ENCODE peak calls at places on chromosomes 16 and 17, in eight cellular contexts. W is CD8-positive, alpha-beta T cell; K is cardiac fibroblast; Y is epithelial cell of proximal tubule; J is stomach; V is bronchial epithelial cell; E is MM.1S; G is body of pancreas. B is an unnamed sample.

GRCh38 chr17:77948690-77949114 is 9.8 kb upstream of the TNRC6C start:
- DNase-seq in W (no peak), K (peak), Y (no peak), J (no peak), V (peak), E (no peak), G (peak), B (peak)

GRCh38 chr17:17710728-17711541 is 29.7 kb downstream of the RAI1 start:
- DNase-seq in W (no peak), K (peak), Y (peak), J (peak), V (peak), E (no peak), G (peak), B (peak)

GRCh38 chr17:28747046-28747691 is 3.4 kb downstream of the TRAF4 start:
- DNase-seq in W (no peak), K (no peak), Y (no peak), J (peak), V (peak), E (no peak), G (peak), B (no peak)

GRCh38 chr16:49348408-49349176 is 25.0 kb upstream of the C16orf78 start:
- DNase-seq in W (no peak), K (no peak), Y (no peak), J (no peak), V (no peak), E (no peak), G (no peak), B (no peak)

GRCh38 chr17:33686171-33686570 is 393.1 kb upstream of the ASIC2 start:
- DNase-seq in W (no peak), K (no peak), Y (no peak), J (no peak), V (no peak), E (peak), G (no peak), B (no peak)

GRCh38 chr16:78130950-78131349 is 31.5 kb downstream of the WWOX start:
- DNase-seq in W (no peak), K (no peak), Y (no peak), J (no peak), V (no peak), E (no peak), G (no peak), B (no peak)

GRCh38 chr16:56625943-56626654 is 518 bp downstream of the MT1E start:
- DNase-seq in W (no peak), K (peak), Y (no peak), J (no peak), V (no peak), E (no peak), G (peak), B (peak)

GRCh38 chr16:11034481-11034931 is 90.1 kb downstream of the CLEC16A start:
- DNase-seq in W (no peak), K (peak), Y (no peak), J (no peak), V (no peak), E (no peak), G (no peak), B (peak)

GRCh38 chr17:46783031-46783593 is 35.4 kb downstream of the WNT3 start:
- DNase-seq in W (no peak), K (no peak), Y (no peak), J (peak), V (peak), E (no peak), G (peak), B (no peak)

GRCh38 chr16:78154729-78155461 is 55.4 kb downstream of the WWOX start:
- DNase-seq in W (no peak), K (no peak), Y (no peak), J (no peak), V (no peak), E (no peak), G (no peak), B (no peak)

GRCh38 chr16:29943846-29944669 is 17.8 kb upstream of the TMEM219 start:
- DNase-seq in W (no peak), K (peak), Y (peak), J (peak), V (peak), E (no peak), G (peak), B (peak)
- TF ChIP-seq CTCF in W (no peak), K (peak), Y (peak), J (no peak), V (peak), E (no peak), G (no peak), B (peak)

GRCh38 chr16:3115561-3115960 is 3.2 kb downstream of the ZNF205 start:
- DNase-seq in W (no peak), K (no peak), Y (no peak), J (no peak), V (no peak), E (no peak), G (no peak), B (no peak)

GRCh38 chr16:3115011-3115410 is 2.6 kb downstream of the ZNF205 start:
- DNase-seq in W (no peak), K (no peak), Y (no peak), J (no peak), V (no peak), E (no peak), G (no peak), B (no peak)

GRCh38 chr16:3112058-3112880 is at the start of gene ZNF205:
- DNase-seq in W (no peak), K (peak), Y (no peak), J (peak), V (peak), E (no peak), G (peak), B (peak)

GRCh38 chr16:3112881-3113574 is 642 bp downstream of the ZNF205 start:
- DNase-seq in W (no peak), K (peak), Y (no peak), J (no peak), V (no peak), E (no peak), G (no peak), B (no peak)

DNA sequence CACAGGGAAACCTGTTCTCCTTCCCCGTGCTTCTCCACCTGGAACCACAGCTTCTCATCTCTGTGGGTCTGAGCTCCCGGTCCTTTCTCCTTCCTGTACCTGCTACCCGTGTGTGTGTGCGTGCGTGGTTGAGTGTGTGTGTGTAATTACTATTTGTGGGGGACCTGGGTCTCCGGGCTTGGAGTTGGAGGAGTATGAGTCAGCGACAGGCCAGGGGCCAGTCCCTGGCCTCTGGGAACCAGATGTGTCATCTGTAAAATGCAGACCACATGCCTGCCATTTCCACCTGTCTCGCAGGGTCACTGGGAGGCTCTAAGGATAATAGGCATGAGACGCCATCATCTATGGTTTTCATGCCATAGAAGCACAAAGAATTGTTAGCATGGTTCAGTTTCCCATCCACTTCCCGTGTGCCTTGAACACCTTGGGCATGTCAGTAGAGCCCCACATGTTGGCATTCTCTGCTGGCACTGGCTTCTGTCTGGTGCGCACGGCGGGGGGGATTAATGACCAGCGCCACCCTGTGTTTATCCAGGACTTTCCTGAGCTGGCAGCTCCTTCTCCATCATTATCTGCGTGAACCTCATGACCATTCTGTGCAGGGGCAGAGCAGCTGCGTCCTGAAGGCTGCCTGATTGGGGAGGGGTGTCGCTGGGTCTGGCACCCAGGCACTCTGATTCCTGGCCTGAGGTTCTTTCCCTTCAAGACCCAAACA is 1.5 kb downstream of the ZNF205 start:
- DNase-seq in W (no peak), K (no peak), Y (no peak), J (no peak), V (no peak), E (no peak), G (no peak), B (no peak)
- H3K4me3 ChIP-seq in W (no peak), K (peak), Y (peak), J (peak), V (peak), E (no peak), G (no peak), B (peak)

DNA sequence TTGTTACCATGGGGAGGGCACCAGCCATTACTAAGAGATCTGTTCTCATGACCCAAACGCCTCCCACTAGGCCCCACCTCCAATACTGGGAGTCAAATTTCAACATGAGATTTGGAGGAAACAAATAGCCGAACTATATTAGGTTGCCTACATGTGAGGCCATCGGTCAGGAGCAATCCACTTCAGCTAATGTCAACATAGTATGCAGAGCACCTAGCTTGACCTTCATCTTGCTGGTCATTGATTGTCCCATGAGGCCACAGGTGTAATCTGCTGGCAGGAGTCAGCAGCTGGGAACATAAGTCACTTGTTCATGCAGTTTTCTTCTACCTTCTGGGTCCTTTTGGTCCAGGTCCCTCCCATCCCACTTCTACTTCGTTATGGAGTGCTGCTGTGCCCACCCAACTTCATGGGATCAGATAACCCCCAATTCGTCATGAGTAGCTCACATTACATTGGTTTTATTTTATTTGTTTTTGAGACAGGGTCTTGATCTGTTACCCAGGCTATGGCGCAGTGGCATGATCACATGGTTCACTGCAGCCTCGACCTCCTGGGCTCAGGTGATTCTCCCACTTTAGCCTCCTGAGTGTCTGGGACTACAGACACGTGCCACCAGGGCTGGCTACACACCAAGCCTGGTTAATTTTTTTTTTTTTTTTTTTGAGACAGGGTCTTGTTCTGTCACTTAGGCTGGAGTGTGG is 5.9 kb upstream of the KPNA2 start:
- DNase-seq in W (no peak), K (no peak), Y (no peak), J (no peak), V (no peak), E (no peak), G (peak), B (no peak)
- TF ChIP-seq CTCF in W (no peak), K (no peak), Y (no peak), J (no peak), V (no peak), E (no peak), G (no peak), B (no peak)

GRCh38 chr17:68106085-68106484 is 70.5 kb downstream of the KPNA2 start:
- DNase-seq in W (no peak), K (no peak), Y (no peak), J (no peak), V (no peak), E (no peak), G (no peak), B (no peak)

GRCh38 chr17:68107373-68107772 is 71.8 kb downstream of the KPNA2 start:
- DNase-seq in W (no peak), K (no peak), Y (no peak), J (no peak), V (no peak), E (no peak), G (no peak), B (no peak)

GRCh38 chr17:68103148-68103547 is 67.6 kb downstream of the KPNA2 start:
- DNase-seq in W (no peak), K (no peak), Y (no peak), J (no peak), V (no peak), E (no peak), G (no peak), B (no peak)

DNA sequence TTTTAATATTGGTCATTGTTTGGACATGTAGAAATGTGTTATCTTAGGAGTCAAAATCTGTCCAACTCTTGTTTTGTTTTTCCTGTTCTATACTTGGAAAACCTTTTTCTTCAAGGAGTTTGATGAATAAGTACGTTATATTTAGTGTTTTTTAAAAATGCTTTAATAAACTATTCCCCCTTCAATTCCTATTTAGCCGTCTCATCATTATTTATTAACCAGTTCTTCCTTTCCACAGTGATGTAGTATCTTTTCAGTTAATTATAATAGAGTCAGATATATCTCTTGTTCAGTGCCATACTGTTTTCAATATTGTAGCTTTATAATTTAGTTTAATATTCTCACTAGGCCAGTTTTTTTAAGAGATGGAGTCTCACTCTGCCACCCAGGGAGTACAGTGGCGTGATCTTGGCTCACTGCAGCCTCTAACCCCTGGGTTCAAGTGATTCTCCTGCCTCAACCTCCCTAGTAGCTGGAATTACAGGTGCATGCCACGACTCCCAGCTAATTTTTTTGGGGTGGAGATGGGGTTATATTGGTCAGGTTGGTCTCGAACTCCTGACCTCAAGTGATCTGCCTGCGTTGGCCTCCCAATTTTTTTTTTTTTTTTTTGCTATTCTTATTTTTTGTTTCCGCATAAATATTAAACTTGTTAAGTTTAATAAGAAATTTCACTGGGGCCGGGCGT is 72.9 kb downstream of the KPNA2 start:
- DNase-seq in W (no peak), K (no peak), Y (no peak), J (no peak), V (no peak), E (no peak), G (no peak), B (no peak)
- H3K4me3 ChIP-seq in W (no peak), K (no peak), Y (no peak), J (no peak), V (no peak), E (no peak), G (no peak), B (no peak)

DNA sequence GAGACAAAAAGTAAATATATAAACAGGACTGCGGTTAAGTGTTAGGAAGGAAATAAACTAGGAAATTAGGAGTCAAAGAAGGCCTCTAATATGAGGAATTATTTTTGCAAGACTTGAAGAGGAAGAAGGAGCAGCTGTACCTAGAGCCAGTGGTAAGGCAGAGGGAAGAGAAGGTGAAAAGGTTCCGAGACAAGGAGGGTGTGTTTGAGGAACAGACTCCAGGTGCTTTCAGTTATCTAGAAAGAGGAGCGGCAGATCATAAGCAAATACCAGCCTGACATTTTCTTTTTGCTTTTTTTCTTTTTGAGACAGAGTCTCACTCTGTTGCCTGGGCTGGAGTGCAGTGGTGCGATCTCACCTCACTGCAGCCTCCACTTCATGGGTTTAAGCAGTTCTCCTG is 61.0 kb downstream of the CHD9 start:
- DNase-seq in W (no peak), K (no peak), Y (no peak), J (no peak), V (no peak), E (no peak), G (no peak), B (no peak)
- TF ChIP-seq CTCF in W (no peak), K (no peak), Y (no peak), J (no peak), V (no peak), E (no peak), G (no peak), B (no peak)